ENCODE peak calls at places on chromosome 7, in ten cellular contexts. Y is GM10248; W is activated CD8-positive, alpha-beta T cell treated with anti-CD3 and anti-CD28 coated beads for 36 hours; Q is ovary; K is RPMI8226; T is esophagus muscularis mucosa; N is NCI-H1694; J is ELR; H is PC-3; A is NCI-H748 treated with DMSO at 0.1 percent for 48 hours. V is an unnamed sample.

GRCh38 chr7:116417593-116418345 is 81.8 kb upstream of the CAV2 start:
- DNase-seq in H (no peak), N (no peak), K (no peak), J (no peak), Q (no peak), T (no peak), Y (no peak), W (no peak), A (no peak), V (no peak)

GRCh38 chr7:139692723-139693122 is 85.1 kb downstream of the HIPK2 start:
- DNase-seq in H (no peak), J (no peak), K (no peak), Q (no peak), N (no peak), A (no peak), W (no peak), Y (no peak), T (no peak), V (no peak)

GRCh38 chr7:10076661-10077300 is 896.9 kb upstream of the PHF14 start:
- DNase-seq in J (no peak), W (no peak), T (no peak), A (no peak), Q (no peak), Y (no peak), K (no peak), H (no peak), N (no peak), V (no peak)

GRCh38 chr7:64867863-64868440 is 35.1 kb upstream of the ZNF273 start:
- DNase-seq in K (no peak), W (no peak), H (no peak), T (peak), Y (no peak), A (no peak), N (no peak), Q (no peak), J (no peak), V (no peak)

GRCh38 chr7:80677629-80678028 is 39.2 kb downstream of the CD36 start:
- DNase-seq in N (no peak), A (no peak), H (peak), Q (no peak), Y (no peak), T (no peak), W (no peak), J (peak), K (no peak), V (peak)

GRCh38 chr7:131107343-131108211 is 220.1 kb upstream of the MKLN1 start:
- DNase-seq in A (peak), H (peak), K (peak), Q (peak), Y (peak), J (peak), N (peak), W (peak), T (peak), V (peak)

GRCh38 chr7:16719699-16720098 is 33.9 kb upstream of the TSPAN13 start:
- DNase-seq in Q (no peak), H (no peak), W (no peak), N (no peak), T (no peak), Y (no peak), J (peak), K (no peak), A (no peak), V (peak)

GRCh38 chr7:101635484-101635883 is 6.4 kb upstream of the MYL10 start:
- DNase-seq in W (no peak), Y (no peak), H (no peak), N (no peak), Q (no peak), K (no peak), T (no peak), J (no peak), A (no peak), V (no peak)

GRCh38 chr7:158044156-158044823 is 543.3 kb downstream of the PTPRN2 start:
- DNase-seq in Q (no peak), H (no peak), W (no peak), T (no peak), K (no peak), N (no peak), J (no peak), Y (no peak), A (no peak), V (no peak)

GRCh38 chr7:73451780-73452398 is 18.3 kb downstream of the FZD9 start:
- DNase-seq in J (peak), K (peak), Q (no peak), W (no peak), A (peak), T (no peak), N (peak), H (peak), Y (peak), V (peak)

GRCh38 chr7:156618791-156619367 is 21.7 kb upstream of the RNF32 start:
- DNase-seq in Q (no peak), A (no peak), T (peak), K (no peak), Y (no peak), N (no peak), J (no peak), H (no peak), W (no peak), V (no peak)

GRCh38 chr7:134468054-134468453 is 9.2 kb upstream of the AKR1B1 start:
- DNase-seq in A (no peak), J (no peak), Y (no peak), W (no peak), K (no peak), N (no peak), Q (no peak), H (no peak), T (no peak), V (no peak)

GRCh38 chr7:95687759-95688343 is 84.5 kb upstream of the DYNC1I1 start:
- DNase-seq in J (peak), Y (no peak), W (no peak), A (no peak), H (peak), K (peak), T (no peak), N (peak), Q (no peak), V (peak)

GRCh38 chr7:128422856-128423255 is 13.1 kb upstream of the IMPDH1 start:
- DNase-seq in A (no peak), K (no peak), Y (no peak), Q (no peak), W (peak), N (peak), T (no peak), H (no peak), J (no peak), V (no peak)

GRCh38 chr7:34070486-34071323 is 165.4 kb downstream of the BMPER start:
- DNase-seq in H (peak), T (no peak), Q (no peak), Y (no peak), W (no peak), K (no peak), N (no peak), J (peak), A (no peak), V (peak)

GRCh38 chr7:28806841-28807240 is 151.3 kb downstream of the TRIL start:
- DNase-seq in T (no peak), A (no peak), H (peak), K (no peak), N (no peak), J (peak), Y (no peak), W (no peak), Q (no peak), V (peak)

GRCh38 chr7:33854178-33854577 is 51.2 kb upstream of the BMPER start:
- DNase-seq in Q (no peak), T (peak), N (no peak), K (no peak), J (peak), H (peak), Y (no peak), A (no peak), W (no peak), V (peak)

GRCh38 chr7:102875700-102876192 is 37.1 kb upstream of the LRRC17 start:
- DNase-seq in A (no peak), J (peak), T (no peak), W (peak), Y (no peak), N (no peak), H (peak), K (no peak), Q (no peak), V (peak)

GRCh38 chr7:116710764-116711452 is 38.9 kb downstream of the MET start:
- DNase-seq in Y (no peak), J (no peak), H (peak), N (no peak), T (no peak), W (no peak), A (peak), K (no peak), Q (no peak), V (no peak)

GRCh38 chr7:41978858-41979257 is 258.2 kb downstream of the GLI3 start:
- DNase-seq in A (no peak), Y (no peak), K (no peak), Q (no peak), T (no peak), N (no peak), J (no peak), H (no peak), W (no peak), V (no peak)

V was measured in GM23248.